ENCODE peak calls at places on chromosomes 12 and 14, in six cellular contexts. K, J, G, A, R and Q are unnamed samples.

GRCh38 chr14:55446127-55446736 is 5.8 kb upstream of the TBPL2 start:
- DNase-seq in K (peak), J (peak), G (peak), A (peak), R (peak), Q (peak)

GRCh38 chr12:76878045-76878898 is 547 bp downstream of the CSRP2 start:
- DNase-seq in K (peak), J (no peak), G (no peak), A (no peak), R (no peak), Q (no peak)

GRCh38 chr14:75042040-75042439 is 9.2 kb downstream of the MLH3 start:
- DNase-seq in K (no peak), J (no peak), G (no peak), A (no peak), R (no peak), Q (no peak)

GRCh38 chr12:127038152-127038551 is 1228.8 kb upstream of the TMEM132C start:
- DNase-seq in K (no peak), J (no peak), G (no peak), A (no peak), R (no peak), Q (no peak)

GRCh38 chr12:107760207-107760816 is 625 bp downstream of the PRDM4 start:
- DNase-seq in K (no peak), J (peak), G (peak), A (peak), R (peak), Q (no peak)

GRCh38 chr14:61064210-61064609 is 83.2 kb downstream of the SLC38A6 start:
- DNase-seq in K (no peak), J (no peak), G (no peak), A (no peak), R (no peak), Q (no peak)

GRCh38 chr14:52954346-52955214 is 3.7 kb upstream of the FERMT2 start:
- DNase-seq in K (peak), J (no peak), G (peak), A (no peak), R (no peak), Q (no peak)

GRCh38 chr12:10016881-10017280 is 6.5 kb downstream of the CLEC12B start:
- DNase-seq in K (peak), J (no peak), G (peak), A (no peak), R (no peak), Q (no peak)

GRCh38 chr14:20620798-20621478 is 20.6 kb downstream of the OR6S1 start:
- DNase-seq in K (no peak), J (no peak), G (no peak), A (no peak), R (no peak), Q (no peak)

GRCh38 chr14:35285168-35285990 is 6.8 kb upstream of the PSMA6 start:
- DNase-seq in K (no peak), J (no peak), G (no peak), A (peak), R (no peak), Q (peak)

GRCh38 chr12:131055596-131056233 is 102.0 kb downstream of the ADGRD1 start:
- DNase-seq in K (no peak), J (no peak), G (no peak), A (no peak), R (no peak), Q (no peak)

GRCh38 chr14:100084591-100084990 is 19.4 kb downstream of the EVL start:
- DNase-seq in K (no peak), J (no peak), G (no peak), A (no peak), R (no peak), Q (no peak)

GRCh38 chr12:104050436-104050835 is 449 bp upstream of the GLT8D2 start:
- DNase-seq in K (no peak), J (no peak), G (peak), A (no peak), R (no peak), Q (no peak)

GRCh38 chr12:26150737-26151450 is 26.1 kb upstream of the BHLHE41 start:
- DNase-seq in K (peak), J (no peak), G (peak), A (no peak), R (no peak), Q (no peak)

GRCh38 chr14:74963178-74963704 is 7.8 kb upstream of the PGF start:
- DNase-seq in K (no peak), J (no peak), G (no peak), A (no peak), R (no peak), Q (no peak)

GRCh38 chr14:105899071-105899641 is 372.8 kb downstream of the TMEM121 start:
- DNase-seq in K (no peak), J (no peak), G (no peak), A (no peak), R (no peak), Q (no peak)

GRCh38 chr12:108270841-108271126 is 68.3 kb downstream of the CMKLR1 start:
- DNase-seq in K (no peak), J (no peak), G (no peak), A (no peak), R (no peak), Q (no peak)